ENCODE peak calls at places on chromosomes 13 and 19, in five cellular contexts. V is naive thymus-derived CD4-positive, alpha-beta T cell; M is testis; E is endodermal cell; P is stomach. Z is an unnamed sample.

GRCh38 chr19:38556521-38557174 is 61.1 kb downstream of the MAP4K1 start:
- DNase-seq in V (no peak), M (no peak), E (no peak), P (no peak), Z (no peak)

GRCh38 chr19:37999309-38000213 is 92.6 kb downstream of the SIPA1L3 start:
- DNase-seq in V (no peak), M (no peak), E (no peak), P (no peak), Z (no peak)

GRCh38 chr13:42615691-42616090 is 41.7 kb downstream of the TNFSF11 start:
- DNase-seq in V (no peak), M (no peak), E (no peak), P (no peak), Z (no peak)

GRCh38 chr19:13154241-13154778 is 4.1 kb downstream of the IER2 start:
- DNase-seq in V (peak; percentile 36), M (peak; percentile 77), E (peak; percentile 69), P (peak; percentile 89), Z (peak; percentile 46)

GRCh38 chr19:55117063-55117635 is 288 bp downstream of the PPP1R12C start:
- DNase-seq in V (peak; percentile 27), M (no peak), E (peak; percentile 69), P (no peak), Z (no peak)

GRCh38 chr19:15357906-15358305 is 21.7 kb downstream of the AKAP8 start:
- DNase-seq in V (no peak), M (no peak), E (no peak), P (no peak), Z (no peak)

GRCh38 chr19:49592486-49593232 is 1.7 kb downstream of the PRR12 start:
- DNase-seq in V (no peak), M (no peak), E (peak; percentile 83), P (no peak), Z (no peak)

GRCh38 chr13:75016225-75016624 is 465.7 kb downstream of the TBC1D4 start:
- DNase-seq in V (no peak), M (no peak), E (no peak), P (no peak), Z (no peak)

GRCh38 chr19:42846597-42846996 is 32.9 kb downstream of the PSG1 start:
- DNase-seq in V (no peak), M (no peak), E (no peak), P (no peak), Z (no peak)

GRCh38 chr19:3145909-3146676 is 10.3 kb downstream of the GNA15 start:
- DNase-seq in V (no peak), M (no peak), E (no peak), P (no peak), Z (no peak)

GRCh38 chr13:60032836-60033235 is 130.9 kb downstream of the DIAPH3 start:
- DNase-seq in V (no peak), M (no peak), E (no peak), P (no peak), Z (no peak)

GRCh38 chr19:14516746-14517438 is 1.3 kb downstream of the DNAJB1 start:
- DNase-seq in V (no peak), M (no peak), E (no peak), P (no peak), Z (peak; percentile 50)

GRCh38 chr19:57465680-57466381 is 8.9 kb upstream of the VN1R1 start:
- DNase-seq in V (no peak), M (no peak), E (peak; percentile 75), P (no peak), Z (no peak)

GRCh38 chr13:108860418-108860817 is 231.0 kb downstream of the MYO16 start:
- DNase-seq in V (no peak), M (no peak), E (no peak), P (no peak), Z (no peak)

GRCh38 chr13:52955505-52955904 is 73.1 kb upstream of the OLFM4 start:
- DNase-seq in V (no peak), M (no peak), E (peak; percentile 87), P (no peak), Z (no peak)

GRCh38 chr19:33411621-33412180 is 38.2 kb downstream of the CEBPG start:
- DNase-seq in V (no peak), M (no peak), E (no peak), P (no peak), Z (peak; percentile 15)

GRCh38 chr13:79560954-79561353 is 80.0 kb downstream of the NDFIP2 start:
- DNase-seq in V (no peak), M (peak; percentile 14), E (no peak), P (no peak), Z (no peak)

GRCh38 chr13:92313382-92313781 is 913.2 kb upstream of the GPC6 start:
- DNase-seq in V (no peak), M (no peak), E (no peak), P (no peak), Z (no peak)

GRCh38 chr13:45219123-45219891 is 18.5 kb upstream of the KCTD4 start:
- DNase-seq in V (no peak), M (no peak), E (no peak), P (no peak), Z (no peak)

GRCh38 chr19:18167975-18168645 is 5.5 kb upstream of the IFI30 start:
- DNase-seq in V (no peak), M (no peak), E (peak; percentile 84), P (peak; percentile 59), Z (peak; percentile 62)

GRCh38 chr13:80529734-80530133 is 188.8 kb upstream of the SPRY2 start:
- DNase-seq in V (no peak), M (no peak), E (no peak), P (no peak), Z (no peak)

GRCh38 chr19:28640506-28640905 is 572.4 kb downstream of the UQCRFS1 start:
- DNase-seq in V (no peak), M (no peak), E (no peak), P (no peak), Z (no peak)

GRCh38 chr19:55454787-55455243 is 6.6 kb downstream of the ISOC2 start:
- DNase-seq in V (no peak), M (peak; percentile 71), E (peak; percentile 89), P (no peak), Z (peak; percentile 40)

GRCh38 chr13:102703721-102704035 is 8.8 kb upstream of the METTL21C start:
- DNase-seq in V (no peak), M (no peak), E (no peak), P (no peak), Z (no peak)

GRCh38 chr19:55452381-55453325 is 8.8 kb downstream of the ISOC2 start:
- DNase-seq in V (no peak), M (peak; percentile 81), E (peak; percentile 96), P (peak; percentile 49), Z (peak; percentile 23)

GRCh38 chr13:51873419-51873818 is 11.7 kb downstream of the CCDC70 start:
- DNase-seq in V (no peak), M (no peak), E (no peak), P (no peak), Z (no peak)

GRCh38 chr13:30711375-30711774 is 24.0 kb upstream of the ALOX5AP start:
- DNase-seq in V (no peak), M (no peak), E (no peak), P (no peak), Z (no peak)

GRCh38 chr19:10501971-10502523 is 1.1 kb downstream of the KEAP1 start:
- DNase-seq in V (no peak), M (peak; percentile 81), E (peak; percentile 75), P (peak; percentile 98), Z (no peak)

GRCh38 chr19:10500247-10500592 is 2.9 kb downstream of the KEAP1 start:
- DNase-seq in V (no peak), M (no peak), E (no peak), P (no peak), Z (no peak)

GRCh38 chr19:10499550-10500246 is 3.5 kb downstream of the KEAP1 start:
- DNase-seq in V (no peak), M (no peak), E (peak; percentile 77), P (no peak), Z (no peak)

GRCh38 chr19:10502524-10503001 is 593 bp downstream of the KEAP1 start:
- DNase-seq in V (peak; percentile 84), M (peak; percentile 94), E (peak; percentile 96), P (peak; percentile 96), Z (peak; percentile 83)

DNA sequence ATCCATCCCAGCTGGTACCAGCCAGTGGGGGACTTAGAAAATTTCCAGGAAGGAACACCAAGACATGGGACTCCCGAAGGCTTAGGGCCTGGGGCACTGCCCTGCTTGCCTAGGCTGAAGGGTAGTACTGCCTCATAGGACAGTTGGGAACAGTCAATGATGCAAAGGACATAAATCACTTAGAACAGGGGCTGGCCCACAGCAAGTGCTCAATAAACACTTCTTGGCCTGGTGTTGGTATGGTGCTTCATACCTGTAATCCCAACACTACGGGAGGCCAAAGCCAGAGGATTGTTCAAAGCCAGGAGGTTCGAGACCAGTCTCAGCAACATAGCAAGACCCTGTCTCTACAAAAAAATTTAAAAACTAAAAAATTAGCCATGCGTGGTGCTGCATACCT is 5.8 kb downstream of the KEAP1 start:
- DNase-seq in V (no peak), M (no peak), E (no peak), P (no peak), Z (no peak)
- H3K4me1 ChIP-seq in V (peaks cover 8% of the 10 kb centered on the region), M (peaks cover 10% of the 10 kb centered on the region), E (no peaks in the 10 kb centered on the region), P (peaks cover 57% of the 10 kb centered on the region), Z (peaks cover 37% of the 10 kb centered on the region)

GRCh38 chr19:41441321-41441945 is 1.5 kb upstream of the ERICH4 start:
- DNase-seq in V (no peak), M (peak; percentile 12), E (no peak), P (no peak), Z (no peak)

GRCh38 chr19:41445575-41445974 is 2.6 kb downstream of the ERICH4 start:
- DNase-seq in V (no peak), M (no peak), E (no peak), P (no peak), Z (no peak)

GRCh38 chr19:41447732-41448332 is 4.9 kb downstream of the ERICH4 start:
- DNase-seq in V (no peak), M (no peak), E (no peak), P (no peak), Z (no peak)

GRCh38 chr19:41442473-41443360 is at the start of gene ERICH4:
- DNase-seq in V (no peak), M (no peak), E (no peak), P (no peak), Z (no peak)

GRCh38 chr19:41443813-41444455 is 978 bp downstream of the ERICH4 start:
- DNase-seq in V (no peak), M (no peak), E (no peak), P (no peak), Z (no peak)
- H3K27ac ChIP-seq in V (no peak overlapping the region), M (no peak overlapping the region), E (no peak overlapping the region), P (no peak overlapping the region), Z (no peak overlapping the region)

DNA sequence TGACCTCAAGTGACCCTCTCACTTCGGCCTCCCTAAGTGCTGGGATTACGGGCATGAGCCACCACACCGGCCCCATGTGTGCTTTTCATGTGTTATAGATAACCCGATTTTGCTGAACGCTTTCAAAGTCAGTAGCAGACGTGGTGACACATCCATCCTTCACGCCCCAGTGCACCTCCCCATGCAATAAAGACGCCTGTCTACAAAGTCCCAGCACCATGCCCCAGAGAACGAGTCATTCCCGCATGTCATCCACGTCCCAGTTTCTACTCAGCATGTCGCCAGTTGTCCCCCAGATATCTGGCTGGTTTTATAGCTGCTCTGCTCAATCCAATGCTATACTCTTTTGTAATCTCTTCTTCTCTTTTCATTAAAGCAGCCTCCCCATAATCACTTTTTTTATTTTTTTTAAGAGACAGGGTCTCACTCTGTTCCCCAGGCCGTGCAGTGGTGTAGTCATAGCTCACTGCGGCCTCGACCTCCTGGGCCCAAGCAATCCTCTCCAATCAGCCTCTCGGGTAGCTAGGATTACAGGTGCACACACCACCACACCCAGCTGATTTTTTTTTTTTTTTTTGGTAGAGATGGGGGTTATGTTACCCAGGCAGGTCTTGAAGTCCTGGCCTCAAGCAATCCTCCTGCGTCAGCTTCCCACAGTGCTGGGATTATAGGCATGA is 42.5 kb downstream of the DNM2 start:
- DNase-seq in V (no peak), M (no peak), E (no peak), P (no peak), Z (no peak)
- H3K4me1 ChIP-seq in V (peaks cover 79% of the 10 kb centered on the region), M (peaks cover 25% of the 10 kb centered on the region), E (no peaks in the 10 kb centered on the region), P (peaks cover 70% of the 10 kb centered on the region), Z (peaks cover 88% of the 10 kb centered on the region)

GRCh38 chr13:97977982-97978381 is 24.5 kb downstream of the IPO5 start:
- DNase-seq in V (no peak), M (no peak), E (no peak), P (no peak), Z (no peak)
- H3K27ac ChIP-seq in V (no peak overlapping the region), M (no peak overlapping the region), E (no peak overlapping the region), P (no peak overlapping the region), Z (no peak overlapping the region)